ENCODE peak calls at places on chromosomes 11 and 22, in six cellular contexts. One of them, this sample, is unnamed.

GRCh38 chr22:42427211-42427610 is 5.0 kb downstream of the NFAM1 start:
- DNase-seq in GM23338: no peak
- DNase-seq in cardiac septum: no peak
- DNase-seq in renal cortical epithelial cell: no peak
- DNase-seq in pancreas: no peak
- DNase-seq in stimulated activated CD4-positive, alpha-beta T cell treated with anti-CD3 and anti-CD28 coated beads, Interleukin-4, amount 100 ng/mL, for 24 hours: no peak
- DNase-seq in this sample: no peak

GRCh38 chr11:114595571-114595970 is at the start of gene NXPE4:
- DNase-seq in GM23338: no peak
- DNase-seq in cardiac septum: no peak
- DNase-seq in renal cortical epithelial cell: no peak
- DNase-seq in pancreas: no peak
- DNase-seq in stimulated activated CD4-positive, alpha-beta T cell treated with anti-CD3 and anti-CD28 coated beads, Interleukin-4, amount 100 ng/mL, for 24 hours: no peak
- DNase-seq in this sample: no peak

GRCh38 chr11:110711776-110712642 is at the start of gene ARHGAP20:
- DNase-seq in GM23338: peak
- DNase-seq in cardiac septum: peak
- DNase-seq in renal cortical epithelial cell: no peak
- DNase-seq in pancreas: peak
- DNase-seq in stimulated activated CD4-positive, alpha-beta T cell treated with anti-CD3 and anti-CD28 coated beads, Interleukin-4, amount 100 ng/mL, for 24 hours: peak
- DNase-seq in this sample: no peak

GRCh38 chr22:24205438-24206189 is 24.3 kb downstream of the SUSD2 start:
- DNase-seq in GM23338: peak
- DNase-seq in cardiac septum: no peak
- DNase-seq in renal cortical epithelial cell: no peak
- DNase-seq in pancreas: no peak
- DNase-seq in stimulated activated CD4-positive, alpha-beta T cell treated with anti-CD3 and anti-CD28 coated beads, Interleukin-4, amount 100 ng/mL, for 24 hours: no peak
- DNase-seq in this sample: no peak

GRCh38 chr11:75073459-75074190 is 23.1 kb downstream of the OR2AT4 start:
- DNase-seq in GM23338: peak
- DNase-seq in cardiac septum: no peak
- DNase-seq in renal cortical epithelial cell: no peak
- DNase-seq in pancreas: no peak
- DNase-seq in stimulated activated CD4-positive, alpha-beta T cell treated with anti-CD3 and anti-CD28 coated beads, Interleukin-4, amount 100 ng/mL, for 24 hours: no peak
- DNase-seq in this sample: no peak

GRCh38 chr11:1832989-1833365 is 1.8 kb upstream of the SYT8 start:
- DNase-seq in GM23338: peak
- DNase-seq in cardiac septum: no peak
- DNase-seq in renal cortical epithelial cell: no peak
- DNase-seq in pancreas: peak
- DNase-seq in stimulated activated CD4-positive, alpha-beta T cell treated with anti-CD3 and anti-CD28 coated beads, Interleukin-4, amount 100 ng/mL, for 24 hours: no peak
- DNase-seq in this sample: no peak

GRCh38 chr11:76666408-76666807 is 4.1 kb downstream of the LRRC32 start:
- DNase-seq in GM23338: peak
- DNase-seq in cardiac septum: no peak
- DNase-seq in renal cortical epithelial cell: no peak
- DNase-seq in pancreas: no peak
- DNase-seq in stimulated activated CD4-positive, alpha-beta T cell treated with anti-CD3 and anti-CD28 coated beads, Interleukin-4, amount 100 ng/mL, for 24 hours: no peak
- DNase-seq in this sample: no peak

GRCh38 chr22:26610072-26610958 is 7.5 kb downstream of the CRYBB1 start:
- DNase-seq in GM23338: no peak
- DNase-seq in cardiac septum: no peak
- DNase-seq in renal cortical epithelial cell: peak
- DNase-seq in pancreas: no peak
- DNase-seq in stimulated activated CD4-positive, alpha-beta T cell treated with anti-CD3 and anti-CD28 coated beads, Interleukin-4, amount 100 ng/mL, for 24 hours: peak
- DNase-seq in this sample: no peak

GRCh38 chr11:74168838-74169237 is 2.0 kb downstream of the C2CD3 start:
- DNase-seq in GM23338: no peak
- DNase-seq in cardiac septum: no peak
- DNase-seq in renal cortical epithelial cell: no peak
- DNase-seq in pancreas: no peak
- DNase-seq in stimulated activated CD4-positive, alpha-beta T cell treated with anti-CD3 and anti-CD28 coated beads, Interleukin-4, amount 100 ng/mL, for 24 hours: no peak
- DNase-seq in this sample: no peak

GRCh38 chr11:72232260-72233055 is 7.9 kb downstream of the INPPL1 start:
- DNase-seq in GM23338: no peak
- DNase-seq in cardiac septum: no peak
- DNase-seq in renal cortical epithelial cell: no peak
- DNase-seq in pancreas: no peak
- DNase-seq in stimulated activated CD4-positive, alpha-beta T cell treated with anti-CD3 and anti-CD28 coated beads, Interleukin-4, amount 100 ng/mL, for 24 hours: no peak
- DNase-seq in this sample: no peak

GRCh38 chr11:44130751-44131150 is 35.3 kb downstream of the EXT2 start:
- DNase-seq in GM23338: peak
- DNase-seq in cardiac septum: no peak
- DNase-seq in renal cortical epithelial cell: no peak
- DNase-seq in pancreas: no peak
- DNase-seq in stimulated activated CD4-positive, alpha-beta T cell treated with anti-CD3 and anti-CD28 coated beads, Interleukin-4, amount 100 ng/mL, for 24 hours: no peak
- DNase-seq in this sample: no peak

GRCh38 chr22:38963872-38964271 is 6.5 kb downstream of the APOBEC3A start:
- DNase-seq in GM23338: no peak
- DNase-seq in cardiac septum: no peak
- DNase-seq in renal cortical epithelial cell: no peak
- DNase-seq in pancreas: peak
- DNase-seq in stimulated activated CD4-positive, alpha-beta T cell treated with anti-CD3 and anti-CD28 coated beads, Interleukin-4, amount 100 ng/mL, for 24 hours: no peak
- DNase-seq in this sample: no peak

GRCh38 chr11:120066738-120067303 is 71.1 kb downstream of the TRIM29 start:
- DNase-seq in GM23338: no peak
- DNase-seq in cardiac septum: no peak
- DNase-seq in renal cortical epithelial cell: no peak
- DNase-seq in pancreas: no peak
- DNase-seq in stimulated activated CD4-positive, alpha-beta T cell treated with anti-CD3 and anti-CD28 coated beads, Interleukin-4, amount 100 ng/mL, for 24 hours: no peak
- DNase-seq in this sample: no peak

This sample was measured in NCI-H1930.